ENCODE peak calls at places on chromosomes 2 and 18, in four cellular contexts. O, T, H and V are unnamed samples.
A peak's percentile ranks its signal among the peaks of the same experiment; 100 is the strongest.

GRCh38 chr2:105254520-105255210 is 13.1 kb downstream of the GPR45 start:
- DNase-seq in O (no peak), T (no peak), H (no peak), V (no peak)

GRCh38 chr18:292271-292670 is 24.4 kb upstream of the THOC1 start:
- DNase-seq in H (no peak), T (no peak), O (no peak), V (no peak)

GRCh38 chr2:215870986-215871385 is 142.4 kb downstream of the MREG start:
- DNase-seq in T (peak; percentile 60), O (peak; percentile 37), H (peak; percentile 34), V (peak; percentile 67)

GRCh38 chr2:71888741-71889445 is 258.8 kb downstream of the CYP26B1 start:
- DNase-seq in T (no peak), O (no peak), H (no peak), V (peak; percentile 8)

GRCh38 chr18:62131305-62131909 is 55.4 kb downstream of the PIGN start:
- DNase-seq in H (peak; percentile 55), T (peak; percentile 64), O (peak; percentile 50), V (peak; percentile 61)

GRCh38 chr2:127771756-127772155 is 39.2 kb downstream of the WDR33 start:
- DNase-seq in T (no peak), O (peak; percentile 38), H (no peak), V (no peak)

GRCh38 chr2:167823066-167823465 is 424.3 kb downstream of the STK39 start:
- DNase-seq in O (no peak), H (no peak), T (no peak), V (no peak)

GRCh38 chr18:61551586-61551985 is 218.4 kb downstream of the CDH20 start:
- DNase-seq in H (peak; percentile 46), T (peak; percentile 47), O (peak; percentile 71), V (no peak)

GRCh38 chr2:232204457-232204931 is 174.1 kb upstream of the ALPP start:
- DNase-seq in H (peak; percentile 77), T (no peak), O (no peak), V (no peak)

GRCh38 chr2:235661538-235661937 is 167.7 kb downstream of the AGAP1 start:
- DNase-seq in H (no peak), O (no peak), T (no peak), V (no peak)

GRCh38 chr2:32915694-32916093 is 31.1 kb upstream of the LTBP1 start:
- DNase-seq in O (no peak), H (no peak), T (no peak), V (no peak)

GRCh38 chr18:75070625-75071483 is 138.1 kb downstream of the PTGR3 start:
- DNase-seq in H (peak; percentile 74), O (peak; percentile 61), T (peak; percentile 16), V (no peak)
- TF ChIP-seq CHD2 in H (no peak), O (no peak), T (no peak), V (no peak)

GRCh38 chr18:74196220-74197119 is 48.1 kb downstream of the TIMM21 start:
- DNase-seq in O (peak; percentile 65), H (peak; percentile 76), T (peak; percentile 65), V (no peak)
- TF ChIP-seq CHD2 in O (no peak), H (no peak), T (no peak), V (no peak)

GRCh38 chr18:51425889-51426288 is 228.4 kb upstream of the MEX3C start:
- DNase-seq in O (peak; percentile 16), T (no peak), H (no peak), V (no peak)
- TF ChIP-seq CHD2 in O (no peak), T (no peak), H (no peak), V (no peak)

GRCh38 chr18:24488824-24489493 is 28.5 kb downstream of the HRH4 start:
- DNase-seq in O (peak; percentile 18), T (peak; percentile 62), H (peak; percentile 13), V (no peak)

GRCh38 chr18:24491882-24492281 is 31.4 kb downstream of the HRH4 start:
- DNase-seq in H (no peak), T (no peak), O (no peak), V (no peak)

GRCh38 chr18:24490545-24490944 is 30.1 kb downstream of the HRH4 start:
- DNase-seq in O (no peak), T (no peak), H (no peak), V (no peak)

GRCh38 chr18:24494586-24494985 is 34.1 kb downstream of the HRH4 start:
- DNase-seq in H (no peak), T (no peak), O (no peak), V (no peak)

DNA sequence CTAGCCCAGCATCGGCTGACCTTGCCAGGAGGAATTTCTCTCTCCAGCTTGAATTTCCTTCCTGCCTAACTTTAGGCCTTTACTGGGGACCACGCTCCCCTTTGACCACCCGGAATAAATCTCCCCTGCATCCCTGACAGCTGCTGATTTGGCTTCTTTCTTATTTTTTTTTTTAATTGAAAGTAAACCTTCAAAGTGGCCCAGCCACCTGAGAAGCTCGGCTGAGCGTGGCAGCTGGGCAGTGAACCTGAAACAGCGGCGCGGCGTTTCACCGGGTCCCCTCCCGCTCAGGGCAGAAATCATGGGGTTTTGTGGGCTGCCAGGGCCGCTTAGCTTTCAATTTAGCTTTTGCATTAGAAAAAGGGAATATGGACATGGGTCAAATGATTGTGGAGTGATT is 32.0 kb downstream of the HRH4 start:
- DNase-seq in H (no peak), T (no peak), O (no peak), V (no peak)
- TF ChIP-seq CHD2 in H (no peak), T (no peak), O (no peak), V (no peak)

DNA sequence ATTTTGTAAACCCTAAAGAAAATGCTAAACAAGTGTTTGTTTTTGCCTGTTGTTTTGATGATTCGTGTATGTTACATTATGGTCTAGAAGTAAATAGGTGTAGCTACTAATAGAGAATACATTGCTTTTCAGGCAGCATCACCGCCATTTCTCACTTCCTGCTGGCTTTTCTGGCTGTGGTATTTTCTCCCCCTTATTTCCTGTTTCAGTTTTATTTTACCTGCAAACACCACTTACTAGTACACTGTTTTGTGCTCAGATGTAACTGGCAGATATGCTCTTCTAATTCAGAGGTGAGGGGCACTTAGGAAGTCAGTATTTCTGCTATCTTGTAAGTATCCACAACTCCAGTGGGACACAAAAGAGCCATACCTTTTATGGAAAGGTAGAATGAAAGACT is 38.1 kb upstream of the SLC3A1 start:
- DNase-seq in H (no peak), O (no peak), T (no peak), V (no peak)
- TF ChIP-seq CHD2 in H (no peak), O (no peak), T (no peak), V (no peak)